ENCODE peak calls at places on chromosomes 13 and 19, in nine cellular contexts. O is fibroblast of pulmonary artery, S is sigmoid colon, C is Calu3, U is endothelial cell, K is colonic mucosa, E is BJ, F is AG09319, M is fibroblast of lung. L is an unnamed sample.

GRCh38 chr13:80945328-80945727 is 604.4 kb upstream of the SPRY2 start:
- DNase-seq in M (no peak), F (no peak), O (no peak), E (no peak), K (no peak), U (peak; percentile 37), S (no peak), C (peak; percentile 9), L (no peak)

GRCh38 chr19:41934849-41935374 is 6.7 kb upstream of the ERFL start:
- DNase-seq in S (peak; percentile 75), M (no peak), F (no peak), K (peak; percentile 85), C (peak; percentile 88), U (peak; percentile 89), O (peak; percentile 54), E (no peak), L (no peak)

GRCh38 chr19:56477429-56478338 is 539 bp upstream of the ZNF667 start:
- DNase-seq in O (peak; percentile 94), K (peak; percentile 87), M (peak; percentile 93), U (peak; percentile 73), S (peak; percentile 96), E (peak; percentile 63), C (no peak), F (peak; percentile 71), L (no peak)

GRCh38 chr13:66574606-66575005 is 655.5 kb downstream of the PCDH9 start:
- DNase-seq in O (peak; percentile 31), C (no peak), S (no peak), F (no peak), E (no peak), K (no peak), U (no peak), M (peak; percentile 69), L (no peak)

GRCh38 chr19:58311345-58311744 is 6.2 kb downstream of the ERVK3-1 start:
- DNase-seq in S (no peak), E (no peak), C (no peak), M (no peak), O (no peak), U (no peak), F (no peak), K (no peak), L (no peak)

GRCh38 chr19:45442927-45443461 is 19.3 kb upstream of the ERCC1 start:
- DNase-seq in M (peak; percentile 36), U (peak; percentile 21), C (peak; percentile 48), O (peak; percentile 56), F (no peak), S (peak; percentile 80), E (no peak), K (peak; percentile 58), L (no peak)

GRCh38 chr19:34096020-34096915 is 76.0 kb upstream of the LSM14A start:
- DNase-seq in U (peak; percentile 17), C (peak; percentile 20), F (no peak), M (peak; percentile 33), S (no peak), K (no peak), O (peak; percentile 73), E (no peak), L (no peak)

GRCh38 chr13:113838711-113839201 is 25.1 kb downstream of the GAS6 start:
- DNase-seq in M (no peak), E (no peak), S (no peak), F (no peak), K (no peak), O (no peak), C (no peak), U (no peak), L (no peak)

GRCh38 chr13:28716511-28716910 is 2.3 kb downstream of the SLC46A3 start:
- DNase-seq in O (peak; percentile 97), E (peak; percentile 79), M (peak; percentile 40), K (peak; percentile 84), F (no peak), U (no peak), S (peak; percentile 85), C (peak; percentile 12), L (no peak)

GRCh38 chr19:49850221-49850486 is 805 bp upstream of the PTOV1 start:
- DNase-seq in S (no peak), E (no peak), O (no peak), U (no peak), K (peak; percentile 33), C (no peak), M (no peak), F (no peak), L (no peak)

GRCh38 chr19:40193587-40193849 is 2.3 kb downstream of the MAP3K10 start:
- DNase-seq in C (no peak), U (no peak), M (peak; percentile 58), E (peak; percentile 2), S (no peak), F (no peak), K (no peak), O (peak; percentile 19), L (no peak)

GRCh38 chr19:53520163-53520546 is 17.8 kb upstream of the ZNF331 start:
- DNase-seq in O (no peak), F (no peak), M (no peak), S (no peak), K (no peak), C (no peak), E (no peak), U (no peak), L (no peak)

GRCh38 chr19:32178401-32178800 is 167.0 kb upstream of the ZNF507 start:
- DNase-seq in U (no peak), M (no peak), K (no peak), C (no peak), O (no peak), S (no peak), F (no peak), E (no peak), L (no peak)

GRCh38 chr13:45799451-45799850 is 52.1 kb downstream of the SIAH3 start:
- DNase-seq in S (no peak), F (no peak), K (no peak), C (no peak), U (no peak), M (no peak), E (no peak), O (no peak), L (no peak)

GRCh38 chr19:16160943-16161560 is 12.3 kb downstream of the CIB3 start:
- DNase-seq in O (peak; percentile 40), U (no peak), F (no peak), S (no peak), K (peak; percentile 24), M (peak; percentile 82), C (peak; percentile 38), E (no peak), L (no peak)

GRCh38 chr13:36133950-36134349 is 2.8 kb upstream of the DCLK1 start:
- DNase-seq in F (no peak), M (no peak), E (no peak), K (no peak), U (no peak), C (no peak), S (no peak), O (peak; percentile 40), L (no peak)

GRCh38 chr13:23668557-23668956 is 98.3 kb downstream of the TNFRSF19 start:
- DNase-seq in C (no peak), S (no peak), E (no peak), M (no peak), O (no peak), F (no peak), K (no peak), U (no peak), L (no peak)
- TF ChIP-seq CTCF in C (no peak), S (no peak), E (no peak), M (no peak), O (no peak), F (no peak), K (no peak), U (no peak), L (no peak)

GRCh38 chr13:30051531-30052060 is 201.2 kb upstream of the UBL3 start:
- DNase-seq in F (no peak), O (no peak), K (no peak), S (no peak), E (no peak), C (no peak), M (peak; percentile 20), U (no peak), L (no peak)

GRCh38 chr13:30047154-30047874 is 196.9 kb upstream of the UBL3 start:
- DNase-seq in C (no peak), K (no peak), S (no peak), U (no peak), E (no peak), O (no peak), M (peak; percentile 81), F (no peak), L (no peak)

GRCh38 chr13:30049692-30050091 is 199.3 kb upstream of the UBL3 start:
- DNase-seq in E (no peak), U (no peak), S (no peak), M (peak; percentile 58), K (no peak), F (no peak), O (no peak), C (no peak), L (no peak)

GRCh38 chr13:30053904-30054303 is 203.5 kb upstream of the UBL3 start:
- DNase-seq in E (no peak), U (no peak), K (no peak), S (no peak), C (no peak), F (no peak), M (no peak), O (no peak), L (no peak)

GRCh38 chr13:30052127-30052526 is 201.7 kb upstream of the UBL3 start:
- DNase-seq in S (no peak), M (no peak), U (peak; percentile 6), O (peak; percentile 12), E (no peak), K (no peak), C (no peak), F (no peak), L (no peak)
- TF ChIP-seq CTCF in S (no peak), M (no peak), U (no peak), O (no peak), E (no peak), K (no peak), C (no peak), F (no peak), L (no peak)

GRCh38 chr13:29733069-29733700 is 117.2 kb downstream of the UBL3 start:
- DNase-seq in U (no peak), O (no peak), M (no peak), S (no peak), E (no peak), F (no peak), C (no peak), K (no peak), L (no peak)

GRCh38 chr13:29740961-29741360 is 109.5 kb downstream of the UBL3 start:
- DNase-seq in M (no peak), S (no peak), U (no peak), C (no peak), F (no peak), E (no peak), K (no peak), O (no peak), L (no peak)

DNA sequence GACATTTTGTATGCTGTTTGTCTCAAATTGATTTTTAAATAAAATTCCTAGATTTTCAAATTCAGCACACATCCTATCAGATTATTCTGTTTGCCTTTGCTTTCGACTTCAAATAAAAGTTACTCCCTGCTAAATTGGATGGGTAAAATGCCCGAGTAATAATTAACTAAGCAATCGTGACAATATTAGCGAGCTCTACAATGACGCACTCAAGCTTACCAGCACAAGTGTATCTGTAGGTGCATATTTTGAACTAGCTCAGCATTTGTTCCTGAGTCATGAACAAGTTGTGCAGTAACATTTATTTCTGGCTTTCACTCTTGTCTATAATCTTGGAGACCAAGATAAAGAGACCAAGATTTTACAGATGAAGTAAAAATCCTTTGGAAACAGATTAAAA is 113.4 kb downstream of the UBL3 start:
- DNase-seq in O (no peak), M (no peak), U (no peak), S (no peak), K (no peak), C (no peak), E (no peak), F (no peak), L (no peak)
- TF ChIP-seq CTCF in O (no peak), M (no peak), U (no peak), S (no peak), K (no peak), C (no peak), E (no peak), F (no peak), L (no peak)

GRCh38 chr19:942133-942645 is 16.4 kb downstream of the ARID3A start:
- DNase-seq in C (no peak), O (no peak), M (no peak), U (no peak), S (no peak), K (no peak), F (no peak), E (no peak), L (no peak)
- TF ChIP-seq CTCF in C (no peak), O (no peak), M (no peak), U (no peak), S (no peak), K (no peak), F (no peak), E (no peak), L (no peak)

L was measured in chondrocyte.